ENCODE peak calls at places on chromosomes 2 and 18, in eight cellular contexts. G is effector memory CD4-positive, alpha-beta T cell; J is SK-N-SH; F is iPS DF 6.9; I is left lung; X is psoas muscle; W is SJSA1; H is CD8-positive, alpha-beta memory T cell. N is an unnamed sample.

GRCh38 chr2:19845323-19845920 is 56.4 kb downstream of the TTC32 start:
- DNase-seq in G (no peak), X (no peak), J (no peak), I (no peak), F (no peak), W (no peak), H (no peak), N (no peak)

GRCh38 chr2:84960157-84960506 is 10.8 kb upstream of the KCMF1 start:
- DNase-seq in W (no peak), J (no peak), H (no peak), X (no peak), G (no peak), F (no peak), I (no peak), N (no peak)

GRCh38 chr2:235493775-235494715 is at the start of gene AGAP1:
- DNase-seq in J (peak; percentile 97), I (peak; percentile 81), H (no peak), G (no peak), W (peak; percentile 57), X (peak; percentile 92), F (peak; percentile 48), N (peak; percentile 88)

GRCh38 chr2:215548714-215549113 is 112.8 kb upstream of the FN1 start:
- DNase-seq in H (no peak), J (no peak), F (no peak), X (no peak), G (no peak), I (no peak), W (no peak), N (no peak)

GRCh38 chr2:38750793-38751042 is 443 bp downstream of the SRSF7 start:
- DNase-seq in F (no peak), J (peak; percentile 91), H (no peak), X (peak; percentile 71), W (no peak), G (peak; percentile 63), I (peak; percentile 64), N (peak; percentile 76)

GRCh38 chr18:48940854-48941531 is 9.8 kb downstream of the SMAD7 start:
- DNase-seq in H (peak; percentile 97), I (no peak), F (no peak), W (peak; percentile 71), J (peak; percentile 86), X (no peak), G (peak; percentile 91), N (no peak)

GRCh38 chr2:113240150-113240914 is 38.4 kb downstream of the PAX8 start:
- DNase-seq in F (no peak), I (peak; percentile 86), W (peak; percentile 67), H (no peak), X (peak; percentile 89), G (no peak), J (peak; percentile 89), N (peak; percentile 81)

GRCh38 chr2:43676322-43677050 is at the start of gene C1GALT1C1L:
- DNase-seq in G (no peak), F (no peak), W (peak; percentile 31), J (peak; percentile 93), X (peak; percentile 56), H (no peak), I (peak; percentile 51), N (peak; percentile 63)

GRCh38 chr18:76429262-76430126 is 65.5 kb downstream of the ZNF516 start:
- DNase-seq in X (no peak), H (no peak), F (no peak), W (no peak), J (no peak), I (no peak), G (no peak), N (no peak)

GRCh38 chr2:239390546-239391285 is 10.1 kb downstream of the HDAC4 start:
- DNase-seq in F (no peak), W (no peak), X (no peak), G (no peak), H (no peak), J (peak; percentile 30), I (peak; percentile 19), N (peak; percentile 36)

GRCh38 chr18:75429975-75430374 is 2.5 kb upstream of the SMIM21 start:
- DNase-seq in H (no peak), X (no peak), G (no peak), I (no peak), J (no peak), F (no peak), W (no peak), N (no peak)

GRCh38 chr2:8152392-8153257 is 529.2 kb upstream of the ID2 start:
- DNase-seq in X (no peak), I (no peak), G (no peak), W (no peak), J (no peak), F (no peak), H (no peak), N (no peak)

GRCh38 chr2:203802277-203803045 is 65.1 kb upstream of the CTLA4 start:
- DNase-seq in H (no peak), W (no peak), F (no peak), I (no peak), G (no peak), J (no peak), X (no peak), N (no peak)

GRCh38 chr2:36653155-36653554 is 43.4 kb upstream of the VIT start:
- DNase-seq in I (no peak), F (no peak), J (no peak), H (no peak), X (no peak), W (no peak), G (no peak), N (no peak)

GRCh38 chr2:10452334-10452733 is 4.2 kb upstream of the ODC1 start:
- DNase-seq in X (no peak), F (no peak), W (peak; percentile 78), G (no peak), J (peak; percentile 80), I (peak; percentile 77), H (no peak), N (peak; percentile 83)

GRCh38 chr2:113888641-113889470 is 1.0 kb upstream of the ACTR3 start:
- DNase-seq in H (no peak), I (no peak), W (no peak), X (no peak), F (no peak), G (no peak), J (no peak), N (peak; percentile 66)

GRCh38 chr2:71923887-71924533 is 223.7 kb downstream of the CYP26B1 start:
- DNase-seq in W (peak; percentile 49), J (peak; percentile 73), I (no peak), G (no peak), X (peak; percentile 53), F (peak; percentile 85), H (peak; percentile 28), N (no peak)

GRCh38 chr2:94870392-94871225 is 621 bp upstream of the TEKT4 start:
- DNase-seq in W (no peak), J (peak; percentile 45), X (no peak), F (no peak), I (no peak), G (no peak), H (no peak), N (peak; percentile 34)

GRCh38 chr2:55168221-55169154 is 63.6 kb downstream of the CLHC1 start:
- DNase-seq in W (peak; percentile 75), F (peak; percentile 20), J (peak; percentile 52), G (no peak), H (peak; percentile 44), I (peak; percentile 55), X (peak; percentile 54), N (no peak)

GRCh38 chr2:235366390-235366789 is 127.5 kb upstream of the AGAP1 start:
- DNase-seq in H (no peak), X (no peak), F (no peak), W (no peak), I (no peak), J (no peak), G (no peak), N (no peak)

GRCh38 chr18:9876867-9877654 is 8.7 kb upstream of the TXNDC2 start:
- DNase-seq in I (no peak), H (no peak), X (no peak), J (peak; percentile 20), W (peak; percentile 91), F (no peak), G (no peak), N (no peak)

GRCh38 chr2:96315005-96315399 is 9.7 kb upstream of the SNRNP200 start:
- DNase-seq in I (no peak), G (no peak), H (no peak), F (no peak), W (no peak), X (no peak), J (no peak), N (no peak)
- H3K9me3 ChIP-seq in I (no peaks in the 10 kb centered on the region), G (no peaks in the 10 kb centered on the region), H (no peaks in the 10 kb centered on the region), F (no peaks in the 10 kb centered on the region), W (no peaks in the 10 kb centered on the region), X (no peaks in the 10 kb centered on the region), J (no peaks in the 10 kb centered on the region), N (no peaks in the 10 kb centered on the region)

GRCh38 chr2:27954771-27955384 is 64.3 kb downstream of the BABAM2 start:
- DNase-seq in X (peak; percentile 59), F (no peak), I (peak; percentile 46), H (peak; percentile 11), J (no peak), W (peak; percentile 55), G (no peak), N (no peak)
- H3K27ac ChIP-seq in X (peak overlapping the region; percentile 69), F (no peak overlapping the region), I (peak overlapping the region; percentile 85), H (no peak overlapping the region), J (peak overlapping the region; percentile 82), W (peak overlapping the region; percentile 16), G (no peak overlapping the region), N (peak overlapping the region; percentile 20)

GRCh38 chr2:11810237-11810977 is 64.0 kb downstream of the LPIN1 start:
- DNase-seq in W (no peak), X (peak; percentile 32), I (no peak), H (no peak), J (no peak), G (no peak), F (no peak), N (no peak)

GRCh38 chr2:11811036-11811654 is 64.7 kb downstream of the LPIN1 start:
- DNase-seq in H (no peak), G (no peak), F (no peak), W (no peak), X (no peak), J (no peak), I (no peak), N (no peak)

GRCh38 chr2:11814979-11815510 is 68.6 kb downstream of the LPIN1 start:
- DNase-seq in F (no peak), X (no peak), G (no peak), W (no peak), H (no peak), I (no peak), J (no peak), N (no peak)

GRCh38 chr2:11813951-11814350 is 67.5 kb downstream of the LPIN1 start:
- DNase-seq in X (no peak), F (no peak), J (no peak), H (no peak), I (no peak), W (no peak), G (no peak), N (no peak)

GRCh38 chr2:11812466-11813100 is 66.2 kb downstream of the LPIN1 start:
- DNase-seq in G (no peak), W (no peak), H (no peak), J (no peak), I (no peak), X (no peak), F (no peak), N (no peak)
- H3K9me3 ChIP-seq in G (no peaks in the 10 kb centered on the region), W (no peaks in the 10 kb centered on the region), H (no peaks in the 10 kb centered on the region), J (no peaks in the 10 kb centered on the region), I (no peaks in the 10 kb centered on the region), X (no peaks in the 10 kb centered on the region), F (no peaks in the 10 kb centered on the region), N (no peaks in the 10 kb centered on the region)

DNA sequence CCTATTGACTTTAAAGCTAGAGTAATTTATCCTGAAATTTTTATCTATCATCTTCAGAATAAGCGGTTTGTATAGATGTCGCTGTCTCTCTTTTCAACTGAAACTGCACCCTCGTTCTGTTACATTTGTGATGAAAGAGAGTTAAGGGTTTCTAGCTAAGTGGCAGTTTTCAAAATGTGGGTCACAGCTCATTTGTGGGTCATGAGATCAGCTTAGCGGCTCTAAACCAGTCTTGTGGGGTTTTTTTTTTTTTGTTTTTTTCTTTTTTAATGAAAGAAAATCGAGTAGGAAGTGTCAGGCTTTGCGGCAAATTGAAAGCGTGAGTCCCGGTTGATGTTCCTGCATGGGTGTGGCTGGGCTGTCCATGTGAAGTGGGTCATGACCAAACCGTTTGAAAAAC is 31.2 kb downstream of the SALL3 start:
- DNase-seq in I (no peak), W (no peak), F (no peak), G (no peak), H (no peak), X (no peak), J (no peak), N (no peak)
- H3K27ac ChIP-seq in I (no peak overlapping the region), W (no peak overlapping the region), F (no peak overlapping the region), G (no peak overlapping the region), H (no peak overlapping the region), X (no peak overlapping the region), J (no peak overlapping the region), N (no peak overlapping the region)